ENCODE peak calls at places on chromosome 15, in ten cellular contexts. T, Y, J, V, N, O, R, S, G and B are unnamed samples. For H3K9me3, the result is how much of the 10 kb centered on the place peaks cover.

GRCh38 chr15:36332301-36332700 is 247.1 kb upstream of the CDIN1 start:
- DNase-seq in T (no peak), Y (no peak), J (no peak), V (no peak), N (no peak), O (no peak), R (no peak), S (no peak), G (no peak), B (no peak)

GRCh38 chr15:61151791-61152190 is 77.3 kb downstream of the RORA start:
- DNase-seq in T (no peak), Y (no peak), J (no peak), V (no peak), N (no peak), O (no peak), R (no peak), S (no peak), G (no peak), B (no peak)

GRCh38 chr15:36898522-36899126 is 201.7 kb downstream of the MEIS2 start:
- DNase-seq in T (no peak), Y (no peak), J (no peak), V (no peak), N (no peak), O (no peak), R (no peak), S (no peak), G (no peak), B (no peak)

GRCh38 chr15:38559908-38560307 is 4.7 kb downstream of the RASGRP1 start:
- DNase-seq in T (no peak), Y (no peak), J (no peak), V (no peak), N (no peak), O (no peak), R (no peak), S (peak), G (no peak), B (no peak)

GRCh38 chr15:81160312-81161214 is 26.5 kb downstream of the CFAP161 start:
- DNase-seq in T (no peak), Y (peak), J (no peak), V (peak), N (no peak), O (no peak), R (no peak), S (peak), G (no peak), B (peak)

GRCh38 chr15:83436513-83437158 is 10.5 kb upstream of the SH3GL3 start:
- DNase-seq in T (no peak), Y (no peak), J (peak), V (no peak), N (peak), O (no peak), R (no peak), S (peak), G (no peak), B (peak)

GRCh38 chr15:76636059-76636458 is 269.1 kb downstream of the SCAPER start:
- DNase-seq in T (no peak), Y (no peak), J (no peak), V (no peak), N (no peak), O (no peak), R (no peak), S (no peak), G (no peak), B (no peak)

GRCh38 chr15:67013696-67014095 is 51.7 kb upstream of the SMAD3 start:
- DNase-seq in T (no peak), Y (no peak), J (no peak), V (peak), N (no peak), O (no peak), R (no peak), S (no peak), G (no peak), B (peak)

GRCh38 chr15:45377630-45378148 is 655 bp downstream of the GATM start:
- DNase-seq in T (peak), Y (no peak), J (no peak), V (peak), N (no peak), O (no peak), R (peak), S (peak), G (no peak), B (peak)

GRCh38 chr15:88738796-88739195 is 64.4 kb upstream of the ACAN start:
- DNase-seq in T (no peak), Y (no peak), J (no peak), V (no peak), N (no peak), O (no peak), R (no peak), S (no peak), G (no peak), B (no peak)

GRCh38 chr15:26738996-26739395 is 33.9 kb downstream of the GABRB3 start:
- DNase-seq in T (no peak), Y (no peak), J (no peak), V (no peak), N (no peak), O (no peak), R (no peak), S (no peak), G (no peak), B (no peak)
- H3K9me3 ChIP-seq in T (half or more), Y (under half), J (under half), V (under half), N (under half), O (under half), R (under half), S (under half), G (under half), B (under half)

GRCh38 chr15:96088592-96088991 is 241.9 kb upstream of the NR2F2 start:
- DNase-seq in T (no peak), Y (no peak), J (no peak), V (no peak), N (no peak), O (no peak), R (no peak), S (no peak), G (no peak), B (no peak)
- H3K9me3 ChIP-seq in T (under half), Y (under half), J (under half), V (under half), N (under half), O (under half), R (under half), S (under half), G (under half), B (under half)

DNA sequence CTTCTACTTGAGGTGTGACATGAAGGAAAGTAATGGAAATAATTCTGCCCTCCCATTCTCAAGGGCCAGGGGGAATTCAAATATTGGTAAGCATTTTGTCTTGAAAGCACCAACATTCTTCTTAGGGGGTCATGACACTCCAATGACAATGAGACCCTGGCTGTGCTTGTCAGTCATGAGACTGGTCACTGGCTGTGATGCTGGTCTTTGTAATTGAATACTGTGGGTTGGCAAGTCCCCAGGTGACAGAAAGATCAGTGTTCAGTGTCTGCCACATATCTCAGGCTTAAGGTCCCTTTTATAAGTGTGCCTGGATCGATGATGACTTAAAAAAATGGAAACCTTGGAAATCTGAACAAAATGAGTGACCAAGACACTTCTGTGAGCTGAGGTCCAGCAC is 151.4 kb downstream of the SNRPN start:
- DNase-seq in T (no peak), Y (no peak), J (no peak), V (no peak), N (no peak), O (no peak), R (no peak), S (no peak), G (no peak), B (no peak)
- H3K9me3 ChIP-seq in T (half or more), Y (under half), J (under half), V (under half), N (under half), O (under half), R (half or more), S (under half), G (under half), B (under half)

DNA sequence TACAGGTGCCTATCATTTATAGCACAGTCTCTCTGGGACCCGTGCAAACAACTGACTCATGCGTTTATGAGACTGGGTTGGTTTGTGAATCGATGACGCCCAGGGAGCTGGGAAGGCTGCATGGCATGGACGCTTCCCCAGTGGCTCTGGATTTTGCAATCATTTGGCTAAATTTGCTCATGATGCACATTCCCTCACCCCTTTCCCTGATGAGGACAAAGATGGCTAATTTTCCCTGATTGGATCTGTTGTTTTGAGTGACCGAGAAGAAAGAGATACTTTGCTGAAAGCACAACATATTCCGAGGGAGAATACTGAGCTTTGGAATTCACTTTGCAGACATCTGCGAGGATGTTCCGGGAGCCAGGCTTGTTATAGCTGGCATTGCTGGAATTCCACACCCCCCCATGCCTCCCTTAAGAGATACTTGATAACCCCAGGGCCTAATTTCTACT is 51.1 kb downstream of the CGNL1 start:
- DNase-seq in T (peak), Y (peak), J (peak), V (peak), N (no peak), O (no peak), R (no peak), S (no peak), G (no peak), B (peak)
- H3K9me3 ChIP-seq in T (under half), Y (under half), J (under half), V (under half), N (under half), O (under half), R (under half), S (under half), G (under half), B (under half)

GRCh38 chr15:96323250-96324162 is 7.0 kb upstream of the NR2F2 start:
- DNase-seq in T (no peak), Y (no peak), J (no peak), V (no peak), N (no peak), O (no peak), R (no peak), S (no peak), G (no peak), B (no peak)

GRCh38 chr15:96326551-96327154 is 3.8 kb upstream of the NR2F2 start:
- DNase-seq in T (peak), Y (peak), J (peak), V (peak), N (no peak), O (no peak), R (peak), S (no peak), G (no peak), B (peak)

GRCh38 chr15:96325579-96326331 is 4.7 kb upstream of the NR2F2 start:
- DNase-seq in T (no peak), Y (no peak), J (peak), V (no peak), N (no peak), O (no peak), R (no peak), S (no peak), G (no peak), B (peak)

GRCh38 chr15:96324192-96324895 is 6.2 kb upstream of the NR2F2 start:
- DNase-seq in T (no peak), Y (peak), J (peak), V (peak), N (no peak), O (no peak), R (no peak), S (no peak), G (no peak), B (no peak)

DNA sequence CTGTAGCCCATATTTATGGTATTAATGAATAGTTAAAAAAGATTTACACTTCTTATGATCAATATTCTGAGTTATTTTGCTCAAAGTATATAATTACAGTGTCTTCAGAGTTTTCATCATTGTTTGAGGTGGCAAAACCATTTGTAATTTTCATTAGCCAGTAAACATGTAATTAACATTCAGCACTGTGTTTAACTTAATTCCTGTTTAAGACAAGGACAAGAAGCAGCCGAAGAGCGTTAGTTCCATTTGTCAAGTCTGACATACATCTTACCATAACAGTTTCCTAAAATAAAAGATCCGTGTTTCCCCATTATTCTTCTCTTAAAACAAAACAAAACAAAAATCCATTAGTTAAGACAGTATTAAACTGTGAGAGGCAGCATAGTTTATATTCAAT is 5.6 kb upstream of the NR2F2 start:
- DNase-seq in T (no peak), Y (no peak), J (no peak), V (no peak), N (no peak), O (no peak), R (no peak), S (no peak), G (no peak), B (no peak)
- H3K9me3 ChIP-seq in T (under half), Y (under half), J (under half), V (under half), N (under half), O (under half), R (under half), S (under half), G (under half), B (under half)

DNA sequence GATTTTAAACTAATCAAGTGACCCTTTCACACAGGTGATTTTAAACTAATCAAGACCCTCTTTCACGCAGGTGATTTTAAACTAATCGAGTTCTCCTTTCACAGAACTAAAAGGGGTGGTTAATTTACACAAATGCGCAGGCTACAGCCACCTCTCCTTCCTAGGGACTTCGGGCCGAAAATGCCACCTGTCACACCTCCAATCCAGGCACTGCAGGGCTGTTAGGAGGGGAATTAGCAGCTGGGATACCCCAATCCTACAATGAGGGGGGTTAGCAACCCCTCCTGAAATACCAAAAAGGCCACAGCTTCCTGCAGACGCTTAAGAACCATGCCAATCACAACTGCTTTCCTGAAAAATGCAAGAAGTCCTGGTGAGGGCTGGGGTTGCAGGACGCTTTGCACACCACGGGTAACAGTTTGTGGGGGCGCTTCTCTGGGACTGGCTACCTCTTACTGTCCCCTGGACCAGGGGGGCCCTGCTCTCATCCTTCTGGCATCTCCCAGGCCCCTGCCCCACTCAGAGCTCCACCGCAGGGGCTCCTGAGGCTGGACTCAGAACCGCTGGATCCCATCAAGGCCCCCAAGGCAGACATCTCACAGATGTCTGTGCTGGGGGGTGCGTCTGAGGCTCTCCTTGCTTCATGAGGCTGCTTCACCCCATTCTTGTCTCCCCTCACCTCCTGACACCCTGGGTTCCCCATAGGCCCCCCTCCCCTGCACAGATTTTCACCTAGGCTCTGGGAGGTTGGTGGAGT is 145.9 kb downstream of the OR4M2 start:
- DNase-seq in T (no peak), Y (no peak), J (no peak), V (no peak), N (no peak), O (no peak), R (no peak), S (no peak), G (no peak), B (no peak)
- H3K9me3 ChIP-seq in T (half or more), Y (under half), J (under half), V (under half), N (half or more), O (under half), R (under half), S (under half), G (under half), B (under half)

GRCh38 chr15:25072857-25073476 is 118.2 kb downstream of the SNRPN start:
- DNase-seq in T (no peak), Y (no peak), J (no peak), V (no peak), N (no peak), O (no peak), R (no peak), S (no peak), G (no peak), B (no peak)
- H3K9me3 ChIP-seq in T (half or more), Y (half or more), J (half or more), V (half or more), N (under half), O (half or more), R (half or more), S (under half), G (half or more), B (under half)